ENCODE peak calls at places on chromosomes 11 and 22, in ten cellular contexts. One of them, this sample, is unnamed.
A peak's percentile ranks its signal among the peaks of the same experiment; 100 is the strongest.

GRCh38 chr11:133350045-133350444 is 182.3 kb downstream of the OPCML start:
- DNase-seq in HCT116: no peak
- DNase-seq in spleen: no peak
- DNase-seq in K562: no peak
- DNase-seq in GM23338: no peak
- DNase-seq in breast epithelium: no peak
- DNase-seq in transverse colon: no peak
- DNase-seq in vagina: no peak
- DNase-seq in GM12891: no peak
- DNase-seq in sigmoid colon: no peak
- DNase-seq in this sample: no peak

GRCh38 chr11:118418770-118419169 is 17.4 kb downstream of the ATP5MG start:
- DNase-seq in HCT116: no peak
- DNase-seq in spleen: no peak
- DNase-seq in K562: no peak
- DNase-seq in GM23338: no peak
- DNase-seq in breast epithelium: no peak
- DNase-seq in transverse colon: no peak
- DNase-seq in vagina: no peak
- DNase-seq in GM12891: no peak
- DNase-seq in sigmoid colon: no peak
- DNase-seq in this sample: no peak

GRCh38 chr22:37283393-37283937 is 1.2 kb downstream of the CYTH4 start:
- DNase-seq in HCT116: no peak
- DNase-seq in spleen: peak; percentile 90
- DNase-seq in K562: no peak
- DNase-seq in GM23338: peak; percentile 71
- DNase-seq in breast epithelium: no peak
- DNase-seq in transverse colon: peak; percentile 62
- DNase-seq in vagina: no peak
- DNase-seq in GM12891: no peak
- DNase-seq in sigmoid colon: no peak
- DNase-seq in this sample: no peak

GRCh38 chr11:62149986-62150886 is 26.4 kb downstream of the INCENP start:
- DNase-seq in HCT116: no peak
- DNase-seq in spleen: peak; percentile 33
- DNase-seq in K562: no peak
- DNase-seq in GM23338: no peak
- DNase-seq in breast epithelium: no peak
- DNase-seq in transverse colon: no peak
- DNase-seq in vagina: peak; percentile 72
- DNase-seq in GM12891: no peak
- DNase-seq in sigmoid colon: no peak
- DNase-seq in this sample: no peak

GRCh38 chr11:126890561-126890960 is 110.0 kb downstream of the KIRREL3 start:
- DNase-seq in HCT116: no peak
- DNase-seq in spleen: no peak
- DNase-seq in K562: no peak
- DNase-seq in GM23338: peak; percentile 74
- DNase-seq in breast epithelium: no peak
- DNase-seq in transverse colon: no peak
- DNase-seq in vagina: no peak
- DNase-seq in GM12891: no peak
- DNase-seq in sigmoid colon: no peak
- DNase-seq in this sample: no peak

GRCh38 chr11:8033312-8033715 is 46.2 kb downstream of the EIF3F start:
- DNase-seq in HCT116: peak; percentile 43
- DNase-seq in spleen: peak; percentile 85
- DNase-seq in K562: peak; percentile 82
- DNase-seq in GM23338: peak; percentile 93
- DNase-seq in breast epithelium: peak; percentile 47
- DNase-seq in transverse colon: peak; percentile 72
- DNase-seq in vagina: peak; percentile 86
- DNase-seq in GM12891: peak; percentile 82
- DNase-seq in sigmoid colon: peak; percentile 92
- DNase-seq in this sample: peak; percentile 45

GRCh38 chr11:12556155-12556554 is 118.1 kb upstream of the TEAD1 start:
- DNase-seq in HCT116: no peak
- DNase-seq in spleen: no peak
- DNase-seq in K562: no peak
- DNase-seq in GM23338: no peak
- DNase-seq in breast epithelium: no peak
- DNase-seq in transverse colon: no peak
- DNase-seq in vagina: no peak
- DNase-seq in GM12891: no peak
- DNase-seq in sigmoid colon: no peak
- DNase-seq in this sample: no peak

GRCh38 chr11:353315-353857 is 15.9 kb upstream of the B4GALNT4 start:
- DNase-seq in HCT116: no peak
- DNase-seq in spleen: peak; percentile 83
- DNase-seq in K562: no peak
- DNase-seq in GM23338: peak; percentile 58
- DNase-seq in breast epithelium: peak; percentile 84
- DNase-seq in transverse colon: peak; percentile 73
- DNase-seq in vagina: no peak
- DNase-seq in GM12891: no peak
- DNase-seq in sigmoid colon: peak; percentile 96
- DNase-seq in this sample: no peak

GRCh38 chr11:131580466-131580865 is 210.1 kb downstream of the NTM start:
- DNase-seq in HCT116: no peak
- DNase-seq in spleen: no peak
- DNase-seq in K562: no peak
- DNase-seq in GM23338: no peak
- DNase-seq in breast epithelium: no peak
- DNase-seq in transverse colon: no peak
- DNase-seq in vagina: no peak
- DNase-seq in GM12891: no peak
- DNase-seq in sigmoid colon: no peak
- DNase-seq in this sample: no peak

GRCh38 chr11:1487851-1488574 is 1.4 kb upstream of the MOB2 start:
- DNase-seq in HCT116: no peak
- DNase-seq in spleen: peak; percentile 73
- DNase-seq in K562: no peak
- DNase-seq in GM23338: no peak
- DNase-seq in breast epithelium: no peak
- DNase-seq in transverse colon: no peak
- DNase-seq in vagina: no peak
- DNase-seq in GM12891: peak; percentile 61
- DNase-seq in sigmoid colon: peak; percentile 79
- DNase-seq in this sample: no peak

GRCh38 chr22:29136715-29137700 is 64.2 kb downstream of the KREMEN1 start:
- DNase-seq in HCT116: no peak
- DNase-seq in spleen: no peak
- DNase-seq in K562: no peak
- DNase-seq in GM23338: no peak
- DNase-seq in breast epithelium: no peak
- DNase-seq in transverse colon: no peak
- DNase-seq in vagina: peak; percentile 62
- DNase-seq in GM12891: no peak
- DNase-seq in sigmoid colon: no peak
- DNase-seq in this sample: no peak

GRCh38 chr11:75337195-75337654 is 14.2 kb downstream of the ARRB1 start:
- DNase-seq in HCT116: no peak
- DNase-seq in spleen: no peak
- DNase-seq in K562: no peak
- DNase-seq in GM23338: no peak
- DNase-seq in breast epithelium: no peak
- DNase-seq in transverse colon: no peak
- DNase-seq in vagina: no peak
- DNase-seq in GM12891: no peak
- DNase-seq in sigmoid colon: peak; percentile 82
- DNase-seq in this sample: no peak

GRCh38 chr11:35619754-35620640 is 1.7 kb downstream of the FJX1 start:
- DNase-seq in HCT116: no peak
- DNase-seq in spleen: no peak
- DNase-seq in K562: peak; percentile 31
- DNase-seq in GM23338: peak; percentile 89
- DNase-seq in breast epithelium: no peak
- DNase-seq in transverse colon: peak; percentile 8
- DNase-seq in vagina: no peak
- DNase-seq in GM12891: no peak
- DNase-seq in sigmoid colon: peak; percentile 63
- DNase-seq in this sample: no peak

GRCh38 chr11:29061452-29061851 is 953.3 kb downstream of the METTL15 start:
- DNase-seq in HCT116: no peak
- DNase-seq in spleen: no peak
- DNase-seq in K562: no peak
- DNase-seq in GM23338: no peak
- DNase-seq in breast epithelium: no peak
- DNase-seq in transverse colon: no peak
- DNase-seq in vagina: no peak
- DNase-seq in GM12891: no peak
- DNase-seq in sigmoid colon: no peak
- DNase-seq in this sample: no peak

GRCh38 chr22:27251563-27251962 is 550.0 kb downstream of the MN1 start:
- DNase-seq in HCT116: no peak
- DNase-seq in spleen: no peak
- DNase-seq in K562: no peak
- DNase-seq in GM23338: no peak
- DNase-seq in breast epithelium: no peak
- DNase-seq in transverse colon: no peak
- DNase-seq in vagina: no peak
- DNase-seq in GM12891: no peak
- DNase-seq in sigmoid colon: no peak
- DNase-seq in this sample: no peak

GRCh38 chr22:27220349-27220748 is 563.0 kb downstream of the MIAT start:
- DNase-seq in HCT116: no peak
- DNase-seq in spleen: no peak
- DNase-seq in K562: no peak
- DNase-seq in GM23338: no peak
- DNase-seq in breast epithelium: no peak
- DNase-seq in transverse colon: no peak
- DNase-seq in vagina: no peak
- DNase-seq in GM12891: no peak
- DNase-seq in sigmoid colon: peak; percentile 78
- DNase-seq in this sample: no peak

DNA sequence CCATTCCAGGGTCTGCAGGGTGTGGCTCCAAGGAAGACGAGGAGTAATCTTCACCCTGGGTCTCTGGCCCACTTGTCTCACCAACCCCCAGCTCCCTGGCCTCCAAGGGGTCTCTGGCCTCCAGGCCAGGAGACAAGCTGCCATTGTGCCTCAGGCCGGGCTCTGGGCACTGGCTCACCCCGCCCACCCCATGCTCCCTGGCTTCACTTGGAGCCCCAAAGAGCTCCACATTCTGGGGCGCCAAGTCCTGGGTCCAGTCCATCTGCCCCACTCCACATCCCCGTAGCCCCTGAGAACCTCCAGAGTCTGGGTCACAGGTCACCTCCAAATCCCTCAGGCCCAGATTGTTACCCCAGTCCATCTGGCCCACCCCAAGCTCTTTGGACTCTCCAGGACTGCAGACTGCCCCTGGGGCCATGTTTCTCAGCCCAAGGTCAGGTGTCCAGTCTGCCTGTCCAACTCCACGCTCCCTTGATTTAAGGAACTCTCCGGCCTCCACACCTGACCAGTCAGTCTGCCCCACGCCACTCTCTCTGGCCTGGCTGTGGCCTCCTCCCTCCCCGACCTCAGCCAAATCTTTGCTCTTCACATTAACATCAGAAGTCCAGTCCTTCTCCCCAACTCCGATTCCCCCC is 16.2 kb downstream of the TNKS1BP1 start:
- DNase-seq in HCT116: no peak
- DNase-seq in spleen: peak; percentile 65
- DNase-seq in K562: no peak
- DNase-seq in GM23338: no peak
- DNase-seq in breast epithelium: no peak
- DNase-seq in transverse colon: no peak
- DNase-seq in vagina: no peak
- DNase-seq in GM12891: no peak
- DNase-seq in sigmoid colon: no peak
- DNase-seq in this sample: no peak
- TF ChIP-seq POLR2AphosphoS5 in HCT116: no peak
- TF ChIP-seq POLR2AphosphoS5 in spleen: no peak
- TF ChIP-seq POLR2AphosphoS5 in K562: no peak
- TF ChIP-seq POLR2AphosphoS5 in GM23338: no peak
- TF ChIP-seq POLR2AphosphoS5 in breast epithelium: no peak
- TF ChIP-seq POLR2AphosphoS5 in transverse colon: no peak
- TF ChIP-seq POLR2AphosphoS5 in vagina: no peak
- TF ChIP-seq POLR2AphosphoS5 in GM12891: no peak
- TF ChIP-seq POLR2AphosphoS5 in sigmoid colon: no peak
- TF ChIP-seq POLR2AphosphoS5 in this sample: no peak

GRCh38 chr22:25182131-25183110 is 17.2 kb upstream of the CRYBB3 start:
- DNase-seq in HCT116: no peak
- DNase-seq in spleen: no peak
- DNase-seq in K562: no peak
- DNase-seq in GM23338: no peak
- DNase-seq in breast epithelium: no peak
- DNase-seq in transverse colon: no peak
- DNase-seq in vagina: no peak
- DNase-seq in GM12891: no peak
- DNase-seq in sigmoid colon: no peak
- DNase-seq in this sample: no peak
- TF ChIP-seq POLR2AphosphoS5 in HCT116: no peak
- TF ChIP-seq POLR2AphosphoS5 in spleen: no peak
- TF ChIP-seq POLR2AphosphoS5 in K562: no peak
- TF ChIP-seq POLR2AphosphoS5 in GM23338: no peak
- TF ChIP-seq POLR2AphosphoS5 in breast epithelium: no peak
- TF ChIP-seq POLR2AphosphoS5 in transverse colon: no peak
- TF ChIP-seq POLR2AphosphoS5 in vagina: no peak
- TF ChIP-seq POLR2AphosphoS5 in GM12891: no peak
- TF ChIP-seq POLR2AphosphoS5 in sigmoid colon: no peak
- TF ChIP-seq POLR2AphosphoS5 in this sample: no peak

GRCh38 chr22:41403532-41404318 is 22.0 kb downstream of the TEF start:
- DNase-seq in HCT116: peak; percentile 81
- DNase-seq in spleen: peak; percentile 95
- DNase-seq in K562: peak; percentile 86
- DNase-seq in GM23338: peak; percentile 95
- DNase-seq in breast epithelium: peak; percentile 76
- DNase-seq in transverse colon: peak; percentile 89
- DNase-seq in vagina: no peak
- DNase-seq in GM12891: peak; percentile 95
- DNase-seq in sigmoid colon: peak; percentile 99
- DNase-seq in this sample: no peak
- TF ChIP-seq POLR2AphosphoS5 in HCT116: no peak
- TF ChIP-seq POLR2AphosphoS5 in spleen: peak; percentile 89
- TF ChIP-seq POLR2AphosphoS5 in K562: no peak
- TF ChIP-seq POLR2AphosphoS5 in GM23338: no peak
- TF ChIP-seq POLR2AphosphoS5 in breast epithelium: peak; percentile 82
- TF ChIP-seq POLR2AphosphoS5 in transverse colon: peak; percentile 32
- TF ChIP-seq POLR2AphosphoS5 in vagina: peak; percentile 79
- TF ChIP-seq POLR2AphosphoS5 in GM12891: no peak
- TF ChIP-seq POLR2AphosphoS5 in sigmoid colon: peak; percentile 82
- TF ChIP-seq POLR2AphosphoS5 in this sample: no peak

DNA sequence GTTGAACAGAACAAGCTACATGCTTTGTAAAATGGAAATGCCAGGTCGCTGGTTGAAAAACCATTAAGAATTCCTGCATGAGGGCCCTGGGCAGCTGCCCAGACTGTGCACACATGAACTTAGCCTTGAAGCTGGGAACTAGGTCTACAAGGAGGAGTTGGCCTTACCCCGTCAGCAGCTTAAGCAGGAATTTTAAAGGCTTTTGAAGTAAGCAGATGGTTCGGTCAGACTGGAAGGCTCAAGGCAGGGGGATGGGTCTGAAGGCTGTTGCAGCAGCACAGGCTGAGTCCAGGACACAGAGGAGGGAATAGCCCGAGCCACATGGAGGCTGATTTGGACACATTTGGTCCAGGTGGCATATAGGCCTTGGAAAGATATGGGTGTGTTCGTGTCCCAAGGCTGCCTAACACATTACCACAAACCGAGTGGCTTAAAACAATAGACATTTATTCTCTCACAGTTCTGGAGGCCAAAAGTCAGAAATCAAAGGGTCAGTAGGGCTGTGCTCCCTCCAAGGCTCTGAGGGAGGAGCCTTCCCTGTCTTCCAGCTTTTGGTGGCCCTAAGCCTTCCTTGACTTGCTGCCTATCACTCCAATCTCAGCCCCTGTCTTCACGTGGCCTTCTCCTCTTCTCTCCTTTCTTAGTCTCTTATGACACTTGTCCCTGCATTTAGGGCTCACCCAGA is 11.6 kb downstream of the LIF start:
- DNase-seq in HCT116: no peak
- DNase-seq in spleen: no peak
- DNase-seq in K562: no peak
- DNase-seq in GM23338: no peak
- DNase-seq in breast epithelium: no peak
- DNase-seq in transverse colon: no peak
- DNase-seq in vagina: no peak
- DNase-seq in GM12891: no peak
- DNase-seq in sigmoid colon: no peak
- DNase-seq in this sample: no peak
- TF ChIP-seq POLR2AphosphoS5 in HCT116: no peak
- TF ChIP-seq POLR2AphosphoS5 in spleen: no peak
- TF ChIP-seq POLR2AphosphoS5 in K562: no peak
- TF ChIP-seq POLR2AphosphoS5 in GM23338: no peak
- TF ChIP-seq POLR2AphosphoS5 in breast epithelium: no peak
- TF ChIP-seq POLR2AphosphoS5 in transverse colon: no peak
- TF ChIP-seq POLR2AphosphoS5 in vagina: no peak
- TF ChIP-seq POLR2AphosphoS5 in GM12891: no peak
- TF ChIP-seq POLR2AphosphoS5 in sigmoid colon: no peak
- TF ChIP-seq POLR2AphosphoS5 in this sample: no peak

This sample was measured in Panc1.